ENCODE peak calls at places on chromosomes 2 and 18, in nine cellular contexts. One of them, this sample, is unnamed.

GRCh38 chr2:231193216-231193615 is 5.2 kb upstream of the ARMC9 start:
- DNase-seq in tibial artery: no peak
- DNase-seq in thoracic aorta: no peak
- DNase-seq in left cardiac atrium: no peak
- DNase-seq in ovary: no peak
- DNase-seq in adipocyte: no peak
- DNase-seq in EL: no peak
- DNase-seq in AG08395: no peak
- DNase-seq in naive B cell: no peak
- DNase-seq in this sample: no peak

GRCh38 chr2:46866770-46867246 is 48.8 kb downstream of the MCFD2 start:
- DNase-seq in adipocyte: no peak
- DNase-seq in left cardiac atrium: peak
- DNase-seq in thoracic aorta: no peak
- DNase-seq in naive B cell: no peak
- DNase-seq in EL: no peak
- DNase-seq in AG08395: no peak
- DNase-seq in tibial artery: no peak
- DNase-seq in ovary: no peak
- DNase-seq in this sample: peak

GRCh38 chr2:216619411-216620393 is 13.5 kb upstream of the IGFBP2 start:
- DNase-seq in AG08395: no peak
- DNase-seq in left cardiac atrium: no peak
- DNase-seq in adipocyte: peak
- DNase-seq in ovary: no peak
- DNase-seq in naive B cell: no peak
- DNase-seq in EL: no peak
- DNase-seq in thoracic aorta: no peak
- DNase-seq in tibial artery: no peak
- DNase-seq in this sample: no peak

GRCh38 chr18:13500891-13501887 is 225.2 kb downstream of the FAM210A start:
- DNase-seq in AG08395: peak
- DNase-seq in EL: peak
- DNase-seq in left cardiac atrium: peak
- DNase-seq in ovary: peak
- DNase-seq in naive B cell: no peak
- DNase-seq in thoracic aorta: peak
- DNase-seq in tibial artery: peak
- DNase-seq in adipocyte: peak
- DNase-seq in this sample: peak

GRCh38 chr2:133937669-133938068 is 316.2 kb upstream of the MGAT5 start:
- DNase-seq in ovary: no peak
- DNase-seq in tibial artery: no peak
- DNase-seq in thoracic aorta: no peak
- DNase-seq in AG08395: no peak
- DNase-seq in EL: peak
- DNase-seq in naive B cell: no peak
- DNase-seq in adipocyte: peak
- DNase-seq in left cardiac atrium: no peak
- DNase-seq in this sample: no peak

GRCh38 chr2:171159326-171160118 is 1.2 kb downstream of the TLK1 start:
- DNase-seq in tibial artery: no peak
- DNase-seq in adipocyte: peak
- DNase-seq in left cardiac atrium: peak
- DNase-seq in thoracic aorta: no peak
- DNase-seq in AG08395: peak
- DNase-seq in naive B cell: peak
- DNase-seq in EL: peak
- DNase-seq in ovary: peak
- DNase-seq in this sample: peak

GRCh38 chr18:25898965-25899364 is 191.4 kb downstream of the SS18 start:
- DNase-seq in ovary: no peak
- DNase-seq in naive B cell: no peak
- DNase-seq in thoracic aorta: no peak
- DNase-seq in tibial artery: no peak
- DNase-seq in EL: no peak
- DNase-seq in AG08395: no peak
- DNase-seq in adipocyte: no peak
- DNase-seq in left cardiac atrium: no peak
- DNase-seq in this sample: no peak

GRCh38 chr2:45498661-45499550 is 112.2 kb downstream of the SRBD1 start:
- DNase-seq in thoracic aorta: no peak
- DNase-seq in EL: no peak
- DNase-seq in tibial artery: no peak
- DNase-seq in naive B cell: no peak
- DNase-seq in AG08395: no peak
- DNase-seq in adipocyte: no peak
- DNase-seq in left cardiac atrium: no peak
- DNase-seq in ovary: no peak
- DNase-seq in this sample: no peak

GRCh38 chr2:69241039-69241586 is 145.9 kb downstream of the GFPT1 start:
- DNase-seq in left cardiac atrium: no peak
- DNase-seq in thoracic aorta: no peak
- DNase-seq in EL: no peak
- DNase-seq in ovary: no peak
- DNase-seq in naive B cell: no peak
- DNase-seq in adipocyte: no peak
- DNase-seq in tibial artery: no peak
- DNase-seq in AG08395: no peak
- DNase-seq in this sample: no peak

GRCh38 chr2:225536036-225536435 is 136.5 kb downstream of the NYAP2 start:
- DNase-seq in thoracic aorta: no peak
- DNase-seq in EL: no peak
- DNase-seq in ovary: no peak
- DNase-seq in left cardiac atrium: no peak
- DNase-seq in adipocyte: no peak
- DNase-seq in naive B cell: no peak
- DNase-seq in tibial artery: no peak
- DNase-seq in AG08395: no peak
- DNase-seq in this sample: no peak

GRCh38 chr18:3129053-3129864 is 90.5 kb downstream of the MYOM1 start:
- DNase-seq in naive B cell: peak
- DNase-seq in adipocyte: peak
- DNase-seq in left cardiac atrium: peak
- DNase-seq in AG08395: peak
- DNase-seq in thoracic aorta: peak
- DNase-seq in ovary: peak
- DNase-seq in tibial artery: peak
- DNase-seq in EL: peak
- DNase-seq in this sample: peak

GRCh38 chr18:26119246-26119645 is 14.4 kb upstream of the PSMA8 start:
- DNase-seq in EL: peak
- DNase-seq in thoracic aorta: no peak
- DNase-seq in tibial artery: no peak
- DNase-seq in AG08395: no peak
- DNase-seq in left cardiac atrium: no peak
- DNase-seq in ovary: no peak
- DNase-seq in adipocyte: no peak
- DNase-seq in naive B cell: no peak
- DNase-seq in this sample: no peak

GRCh38 chr2:54366487-54367280 is 89.4 kb upstream of the SPTBN1 start:
- DNase-seq in naive B cell: no peak
- DNase-seq in left cardiac atrium: no peak
- DNase-seq in adipocyte: no peak
- DNase-seq in AG08395: no peak
- DNase-seq in EL: peak
- DNase-seq in ovary: no peak
- DNase-seq in tibial artery: no peak
- DNase-seq in thoracic aorta: no peak
- DNase-seq in this sample: no peak

GRCh38 chr2:14316594-14316993 is 315.9 kb upstream of the LRATD1 start:
- DNase-seq in tibial artery: no peak
- DNase-seq in ovary: no peak
- DNase-seq in naive B cell: no peak
- DNase-seq in EL: no peak
- DNase-seq in AG08395: no peak
- DNase-seq in adipocyte: no peak
- DNase-seq in thoracic aorta: no peak
- DNase-seq in left cardiac atrium: no peak
- DNase-seq in this sample: no peak

GRCh38 chr2:230870544-230871360 is 6.0 kb downstream of the ITM2C start:
- DNase-seq in adipocyte: no peak
- DNase-seq in ovary: no peak
- DNase-seq in left cardiac atrium: no peak
- DNase-seq in thoracic aorta: no peak
- DNase-seq in tibial artery: no peak
- DNase-seq in AG08395: no peak
- DNase-seq in naive B cell: no peak
- DNase-seq in EL: no peak
- DNase-seq in this sample: no peak

GRCh38 chr2:85723707-85724360 is 29.7 kb downstream of the GNLY start:
- DNase-seq in tibial artery: no peak
- DNase-seq in AG08395: peak
- DNase-seq in naive B cell: no peak
- DNase-seq in ovary: no peak
- DNase-seq in thoracic aorta: no peak
- DNase-seq in EL: peak
- DNase-seq in adipocyte: peak
- DNase-seq in left cardiac atrium: no peak
- DNase-seq in this sample: no peak

GRCh38 chr2:219593154-219593553 is 4.5 kb upstream of the STK11IP start:
- DNase-seq in ovary: no peak
- DNase-seq in left cardiac atrium: no peak
- DNase-seq in thoracic aorta: no peak
- DNase-seq in adipocyte: no peak
- DNase-seq in EL: no peak
- DNase-seq in naive B cell: no peak
- DNase-seq in AG08395: no peak
- DNase-seq in tibial artery: no peak
- DNase-seq in this sample: no peak

GRCh38 chr18:51807336-51807735 is 532.7 kb upstream of the DCC start:
- DNase-seq in thoracic aorta: no peak
- DNase-seq in AG08395: no peak
- DNase-seq in naive B cell: no peak
- DNase-seq in adipocyte: no peak
- DNase-seq in ovary: no peak
- DNase-seq in tibial artery: no peak
- DNase-seq in EL: no peak
- DNase-seq in left cardiac atrium: no peak
- DNase-seq in this sample: no peak

GRCh38 chr18:12766986-12767433 is 64.2 kb downstream of the PSMG2 start:
- DNase-seq in EL: no peak
- DNase-seq in left cardiac atrium: no peak
- DNase-seq in thoracic aorta: no peak
- DNase-seq in naive B cell: no peak
- DNase-seq in tibial artery: no peak
- DNase-seq in adipocyte: no peak
- DNase-seq in AG08395: no peak
- DNase-seq in ovary: no peak
- DNase-seq in this sample: no peak